ENCODE peak calls at places on chromosomes 7 and 10, in four cellular contexts. One of them, this sample, is unnamed.

GRCh38 chr7:30927040-30927439 is 15.4 kb downstream of the AQP1 start:
- DNase-seq in HepG2: no peak
- DNase-seq in K562: no peak
- DNase-seq in GM12878: no peak
- DNase-seq in this sample: no peak

GRCh38 chr10:126702181-126702580 is 31.7 kb upstream of the C10orf90 start:
- DNase-seq in HepG2: no peak
- DNase-seq in K562: no peak
- DNase-seq in GM12878: no peak
- DNase-seq in this sample: no peak

GRCh38 chr10:121710207-121710606 is 112.0 kb upstream of the FGFR2 start:
- DNase-seq in HepG2: no peak
- DNase-seq in K562: no peak
- DNase-seq in GM12878: no peak
- DNase-seq in this sample: no peak

GRCh38 chr7:31098606-31099360 is 46.7 kb downstream of the ADCYAP1R1 start:
- DNase-seq in HepG2: no peak
- DNase-seq in K562: no peak
- DNase-seq in GM12878: no peak
- DNase-seq in this sample: no peak

GRCh38 chr7:126803060-126803665 is 449.6 kb downstream of the GRM8 start:
- DNase-seq in HepG2: peak
- DNase-seq in K562: peak
- DNase-seq in GM12878: peak
- DNase-seq in this sample: peak

GRCh38 chr7:16099302-16099832 is 322.0 kb downstream of the CRPPA start:
- DNase-seq in HepG2: no peak
- DNase-seq in K562: no peak
- DNase-seq in GM12878: no peak
- DNase-seq in this sample: no peak

GRCh38 chr7:100539436-100540006 is 518 bp downstream of the AGFG2 start:
- DNase-seq in HepG2: no peak
- DNase-seq in K562: no peak
- DNase-seq in GM12878: no peak
- DNase-seq in this sample: no peak

GRCh38 chr7:77532247-77532646 is 4.8 kb upstream of the PTPN12 start:
- DNase-seq in HepG2: peak
- DNase-seq in K562: no peak
- DNase-seq in GM12878: no peak
- DNase-seq in this sample: no peak

GRCh38 chr10:63355682-63356081 is 110.1 kb downstream of the JMJD1C start:
- DNase-seq in HepG2: no peak
- DNase-seq in K562: no peak
- DNase-seq in GM12878: no peak
- DNase-seq in this sample: no peak

GRCh38 chr7:88927-89921 is 103.1 kb upstream of the FAM20C start:
- DNase-seq in HepG2: no peak
- DNase-seq in K562: no peak
- DNase-seq in GM12878: no peak
- DNase-seq in this sample: no peak

GRCh38 chr10:63491558-63492316 is 26.0 kb upstream of the JMJD1C start:
- DNase-seq in HepG2: no peak
- DNase-seq in K562: no peak
- DNase-seq in GM12878: no peak
- DNase-seq in this sample: no peak

GRCh38 chr10:131818510-131819234 is 82.1 kb upstream of the PPP2R2D start:
- DNase-seq in HepG2: no peak
- DNase-seq in K562: no peak
- DNase-seq in GM12878: no peak
- DNase-seq in this sample: no peak

GRCh38 chr10:56286096-56286495 is 75.0 kb downstream of the ZWINT start:
- DNase-seq in HepG2: no peak
- DNase-seq in K562: no peak
- DNase-seq in GM12878: no peak
- DNase-seq in this sample: no peak
- TF ChIP-seq FOXK2 in HepG2: no peak
- TF ChIP-seq FOXK2 in K562: no peak
- TF ChIP-seq FOXK2 in GM12878: no peak
- TF ChIP-seq FOXK2 in this sample: no peak

GRCh38 chr10:33612551-33612950 is 278.1 kb upstream of the NRP1 start:
- DNase-seq in HepG2: no peak
- DNase-seq in K562: no peak
- DNase-seq in GM12878: no peak
- DNase-seq in this sample: no peak
- TF ChIP-seq BHLHE40 in HepG2: no peak
- TF ChIP-seq BHLHE40 in K562: no peak
- TF ChIP-seq BHLHE40 in GM12878: no peak
- TF ChIP-seq BHLHE40 in this sample: no peak

DNA sequence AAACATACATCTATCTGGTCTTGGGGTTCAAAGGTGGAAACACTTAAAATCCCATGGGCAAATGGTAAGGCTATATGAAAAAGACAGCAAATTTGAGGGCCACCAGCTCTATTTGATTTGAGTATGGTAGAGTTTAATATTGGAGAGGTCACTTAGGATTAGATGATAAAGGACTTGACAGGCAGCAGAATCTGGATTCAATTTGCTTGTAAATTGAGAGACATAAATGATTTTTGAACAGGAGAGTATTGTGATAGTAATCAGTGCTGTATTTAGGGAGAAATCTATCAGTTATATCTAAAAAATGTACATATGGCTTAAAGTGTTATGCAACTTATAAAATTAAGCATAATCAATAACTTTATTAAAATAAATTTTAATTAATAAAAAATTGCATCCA is 155.2 kb downstream of the SEMA3A start:
- DNase-seq in HepG2: no peak
- DNase-seq in K562: no peak
- DNase-seq in GM12878: no peak
- DNase-seq in this sample: no peak
- TF ChIP-seq FOXM1 in HepG2: no peak
- TF ChIP-seq FOXM1 in K562: no peak
- TF ChIP-seq FOXM1 in GM12878: no peak
- TF ChIP-seq FOXM1 in this sample: no peak

DNA sequence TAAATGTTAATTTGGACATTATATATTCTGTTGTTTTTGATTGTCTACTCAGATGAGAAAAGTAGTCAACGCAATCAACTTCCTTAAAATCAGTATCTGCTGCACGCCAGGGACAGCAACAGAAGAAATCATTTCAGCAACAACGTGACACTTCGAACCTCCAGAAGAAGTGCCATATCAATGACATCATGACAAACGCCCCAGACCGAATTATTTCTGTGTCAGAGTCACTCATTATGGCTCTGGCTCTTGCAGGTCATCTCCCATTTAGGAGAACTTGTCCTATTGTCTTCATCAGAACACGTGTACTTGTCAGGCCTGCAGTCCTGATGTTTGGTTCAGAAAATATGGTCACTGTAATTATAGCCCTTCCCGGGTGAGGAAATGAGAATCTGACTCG is 276.3 kb downstream of the ADARB2 start:
- DNase-seq in HepG2: no peak
- DNase-seq in K562: no peak
- DNase-seq in GM12878: no peak
- DNase-seq in this sample: no peak
- TF ChIP-seq FOXK2 in HepG2: no peak
- TF ChIP-seq FOXK2 in K562: no peak
- TF ChIP-seq FOXK2 in GM12878: no peak
- TF ChIP-seq FOXK2 in this sample: no peak